ENCODE peak calls at places on chromosomes 5 and 9, in four cellular contexts. Z is stomach, I is body of pancreas, M is sigmoid colon. T is an unnamed sample.
A peak's percentile ranks its signal among the peaks of the same experiment; 100 is the strongest.

GRCh38 chr5:35134278-35135030 is 86.7 kb upstream of the AGXT2 start:
- DNase-seq in I (no peak), M (no peak), Z (no peak), T (peak; percentile 50)

GRCh38 chr5:151078490-151079262 is 2.2 kb downstream of the TNIP1 start:
- DNase-seq in Z (no peak), M (no peak), I (peak; percentile 57), T (peak; percentile 62)

GRCh38 chr9:132559711-132560110 is 22.7 kb upstream of the BARHL1 start:
- DNase-seq in I (no peak), Z (no peak), M (no peak), T (no peak)

GRCh38 chr9:130138791-130139190 is 33.4 kb upstream of the NCS1 start:
- DNase-seq in Z (no peak), I (peak; percentile 45), M (peak; percentile 97), T (no peak)

GRCh38 chr9:127116946-127117345 is 5.5 kb downstream of the ANGPTL2 start:
- DNase-seq in M (no peak), Z (no peak), I (no peak), T (no peak)

GRCh38 chr5:169171495-169171894 is 129.4 kb downstream of the SLIT3 start:
- DNase-seq in I (no peak), M (no peak), Z (no peak), T (no peak)

GRCh38 chr9:128034821-128035764 is 32.0 kb downstream of the NAIF1 start:
- DNase-seq in Z (peak; percentile 73), M (peak; percentile 91), I (peak; percentile 82), T (peak; percentile 60)

GRCh38 chr9:117218951-117219350 is 195.9 kb downstream of the ASTN2 start:
- DNase-seq in M (no peak), I (no peak), Z (no peak), T (no peak)

GRCh38 chr5:123814796-123815479 is 303.0 kb downstream of the CSNK1G3 start:
- DNase-seq in M (no peak), I (no peak), Z (no peak), T (no peak)

GRCh38 chr9:73810585-73811215 is 659.0 kb downstream of the ANXA1 start:
- DNase-seq in I (no peak), M (no peak), Z (no peak), T (no peak)

DNA sequence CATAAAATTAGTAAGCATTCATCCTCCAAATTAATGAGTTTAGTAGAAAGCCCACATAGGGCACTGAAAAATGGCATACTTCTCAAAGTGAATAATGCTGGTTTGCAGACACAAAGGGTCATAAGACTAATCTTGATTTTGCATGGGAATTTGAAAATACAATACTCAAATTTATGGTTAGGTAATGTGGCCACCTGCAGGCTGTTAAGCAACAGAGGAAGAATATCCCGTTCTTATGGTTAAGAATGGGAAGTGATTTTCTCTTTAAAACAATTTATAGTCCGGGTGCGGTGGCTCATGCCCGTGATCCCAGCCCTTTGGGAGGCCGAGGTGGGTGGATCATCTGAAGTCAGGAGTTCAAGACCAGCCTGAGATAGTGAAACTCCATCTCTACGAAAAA is 9.4 kb upstream of the PLCXD3 start:
- DNase-seq in I (no peak), Z (no peak), M (no peak), T (no peak)
- TF ChIP-seq CTCF in I (no peak), Z (no peak), M (no peak), T (peak; percentile 22)

GRCh38 chr9:15606667-15607472 is 54.0 kb downstream of the CCDC171 start:
- DNase-seq in I (no peak), Z (no peak), M (no peak), T (no peak)
- TF ChIP-seq POLR2A in I (no peak), Z (no peak), M (no peak), T (no peak)

DNA sequence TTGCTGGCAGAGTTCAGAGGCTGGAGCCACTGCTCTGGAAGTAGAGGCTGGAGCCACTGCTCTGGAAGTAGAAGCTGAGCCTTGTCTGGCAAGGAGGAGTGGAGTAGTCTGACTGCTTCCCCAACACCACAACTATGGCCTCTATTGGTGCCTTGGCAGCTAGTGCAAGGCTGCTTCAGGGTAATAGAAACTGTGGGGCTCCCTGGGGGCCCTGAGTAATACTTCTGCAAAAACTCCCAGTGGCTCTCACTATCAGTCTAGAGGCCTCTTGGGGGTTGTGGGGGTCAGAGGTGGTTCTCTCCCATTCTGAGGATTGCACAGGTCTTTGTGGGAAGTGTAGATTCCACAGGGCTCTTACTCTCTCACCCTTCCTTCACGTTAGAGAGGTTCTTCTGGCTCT is 629.0 kb upstream of the PTPRD start:
- DNase-seq in M (no peak), I (no peak), Z (no peak), T (no peak)
- H3K9me3 ChIP-seq in M (no peaks in the 10 kb centered on the region), I (no peaks in the 10 kb centered on the region), Z (peaks cover 14% of the 10 kb centered on the region), T (no peaks in the 10 kb centered on the region)

GRCh38 chr9:9790216-9790872 is 822.5 kb downstream of the PTPRD start:
- DNase-seq in I (peak; percentile 23), M (no peak), Z (no peak), T (peak; percentile 56)
- TF ChIP-seq CTCF in I (peak; percentile 41), M (peak; percentile 61), Z (no peak), T (peak; percentile 81)

DNA sequence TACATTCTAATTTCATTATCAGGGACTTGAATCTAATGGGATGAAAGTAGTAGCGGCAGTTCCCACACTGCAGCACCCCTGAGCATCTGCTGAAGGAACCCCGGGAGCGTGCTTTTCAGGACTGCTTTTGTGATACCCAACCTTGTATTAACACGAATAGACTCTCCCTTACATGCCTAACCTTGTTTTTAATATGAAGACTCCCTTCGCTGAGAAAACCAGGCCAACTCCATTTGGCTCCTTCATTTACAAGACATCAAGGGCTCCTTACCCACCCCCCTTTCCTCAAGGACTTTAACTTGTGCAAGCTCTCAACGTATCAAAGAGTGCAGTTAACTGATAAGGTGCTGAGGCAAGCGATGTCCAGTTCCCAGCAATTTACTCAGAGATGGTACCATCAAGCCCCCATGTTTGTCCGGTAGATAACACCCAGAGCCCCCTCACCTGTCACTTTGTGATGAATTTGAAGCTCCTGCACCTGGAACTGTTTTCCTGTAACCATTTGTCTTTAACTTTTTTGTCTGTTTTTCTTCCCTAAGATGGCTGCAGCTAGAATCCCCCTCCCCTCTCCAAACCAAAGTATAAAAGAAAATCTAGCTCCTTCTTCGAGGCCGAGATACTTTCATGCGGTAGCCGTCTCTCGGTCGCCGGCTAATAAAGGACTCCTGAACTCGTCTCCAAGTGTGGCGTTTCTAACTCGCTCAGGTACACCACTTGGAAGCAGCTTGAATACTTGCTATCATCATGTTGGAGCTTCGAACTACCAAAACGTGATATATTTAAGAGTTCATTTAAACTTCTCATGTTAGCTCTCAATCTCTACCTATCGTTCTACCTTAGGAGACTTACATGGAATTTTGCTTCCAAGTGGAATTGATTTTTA is 10.7 kb downstream of the HNRNPH1 start:
- DNase-seq in Z (no peak), M (peak; percentile 56), I (no peak), T (no peak)
- TF ChIP-seq POLR2A in Z (no peak), M (no peak), I (no peak), T (no peak)

DNA sequence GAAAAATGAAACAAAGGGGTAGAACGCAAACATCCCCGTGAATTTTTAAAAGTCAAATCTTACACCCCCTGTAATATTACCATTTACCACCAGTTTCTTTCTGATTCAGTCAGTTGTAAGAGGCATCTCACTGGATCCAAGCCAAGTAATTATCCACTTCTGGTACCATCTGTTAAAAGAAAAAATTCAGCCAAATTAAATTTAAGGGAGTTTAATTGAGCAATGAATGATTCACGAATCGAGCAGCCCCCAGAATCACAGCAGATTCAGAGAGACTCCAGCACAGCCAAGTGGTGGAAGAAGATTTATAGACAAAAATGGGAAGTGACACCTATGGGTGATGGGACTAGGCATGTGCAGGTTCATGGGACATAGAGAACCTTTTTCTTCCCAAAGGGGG is 29.9 kb upstream of the MTMR12 start:
- DNase-seq in I (no peak), M (no peak), Z (no peak), T (no peak)
- H3K9me3 ChIP-seq in I (no peaks in the 10 kb centered on the region), M (no peaks in the 10 kb centered on the region), Z (peaks cover 26% of the 10 kb centered on the region), T (no peaks in the 10 kb centered on the region)

GRCh38 chr9:87401681-87402080 is 96.0 kb upstream of the DAPK1 start:
- DNase-seq in Z (no peak), I (no peak), M (no peak), T (no peak)

GRCh38 chr9:87393706-87394255 is 103.9 kb upstream of the DAPK1 start:
- DNase-seq in Z (no peak), M (no peak), I (no peak), T (no peak)

GRCh38 chr9:87392091-87392490 is 105.6 kb upstream of the DAPK1 start:
- DNase-seq in Z (no peak), M (no peak), I (no peak), T (no peak)

GRCh38 chr9:87390361-87390760 is 107.3 kb upstream of the DAPK1 start:
- DNase-seq in I (no peak), Z (no peak), M (no peak), T (no peak)

DNA sequence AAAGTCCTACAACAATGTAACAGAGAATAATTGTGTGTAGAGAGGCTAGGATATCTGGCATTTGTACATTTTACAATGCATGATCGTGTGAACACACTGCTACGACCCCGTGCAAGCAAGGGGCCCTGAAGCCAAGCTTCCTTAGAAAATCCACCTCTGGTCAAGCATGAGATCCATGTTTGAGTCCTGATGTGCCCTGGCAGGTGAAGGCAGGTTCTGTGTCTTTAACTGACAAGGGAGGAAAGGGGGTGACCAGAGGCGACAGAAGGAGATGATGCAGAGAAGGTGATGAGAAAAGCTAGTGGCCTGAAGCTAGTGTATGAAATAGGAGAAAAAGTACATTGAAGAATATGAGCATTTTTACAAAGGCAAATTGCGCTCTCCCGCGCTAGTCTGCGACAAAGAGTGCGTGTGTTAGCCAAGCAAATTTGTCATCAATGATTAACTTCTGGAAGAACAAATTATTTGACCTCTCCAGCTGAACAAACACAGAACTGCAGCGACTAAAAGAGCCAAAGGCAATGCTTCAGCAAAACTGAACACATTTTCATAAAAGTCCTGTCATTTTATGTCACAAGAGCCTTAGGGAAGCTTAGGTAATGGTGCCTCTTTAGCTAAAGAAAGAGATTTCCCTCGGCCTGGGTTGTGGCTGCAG is 101.7 kb upstream of the DAPK1 start:
- DNase-seq in Z (peak; percentile 42), I (peak; percentile 85), M (no peak), T (no peak)
- TF ChIP-seq CTCF in Z (no peak), I (no peak), M (no peak), T (no peak)

DNA sequence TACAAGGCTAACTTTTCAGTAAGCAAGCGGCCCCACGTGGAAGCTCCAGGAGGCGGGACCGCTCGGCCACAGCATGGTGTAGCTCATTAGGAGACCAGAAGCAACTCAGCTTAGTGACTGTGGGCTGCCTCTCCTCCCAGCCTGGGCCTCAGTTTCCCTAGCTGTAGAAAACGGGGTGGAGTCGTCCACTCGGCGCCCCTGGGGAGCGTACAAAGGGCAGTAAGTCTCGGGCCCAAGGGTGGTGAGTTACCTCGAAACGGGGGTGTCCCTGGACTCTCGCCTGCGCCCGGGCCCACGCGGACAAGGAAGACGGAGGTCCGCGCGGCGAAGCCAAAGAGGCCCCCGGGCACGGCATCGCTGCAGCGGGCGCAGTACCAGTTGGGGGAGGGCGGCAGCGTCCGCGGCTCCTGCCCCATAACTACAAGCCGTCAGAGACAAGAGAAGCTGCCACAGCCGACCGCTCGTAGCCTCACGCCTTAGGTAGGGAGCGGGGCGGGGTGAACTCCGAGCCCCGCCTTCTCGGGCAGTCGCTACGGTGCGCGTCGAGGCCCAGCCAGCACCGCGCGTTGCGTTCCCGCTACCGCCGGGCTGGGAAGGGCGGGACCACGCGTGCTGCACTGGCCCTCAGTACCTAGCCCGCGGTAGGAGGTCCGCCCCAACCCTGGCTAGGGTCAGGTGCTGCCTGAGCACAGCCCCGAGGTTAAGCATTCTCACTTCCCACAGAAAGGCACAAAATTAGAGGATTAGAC is at the start of gene GEMIN5:
- DNase-seq in M (peak; percentile 91), Z (peak; percentile 87), I (peak; percentile 84), T (peak; percentile 91)
- TF ChIP-seq POLR2A in M (peak; percentile 4), Z (no peak), I (peak; percentile 55), T (peak; percentile 36)